ENCODE peak calls at places on chromosome 9, in eight cellular contexts. A, O, P, N, V, T, G and H are unnamed samples.

GRCh38 chr9:91186311-91187101 is 175.2 kb downstream of the AUH start:
- DNase-seq in A (no peak), O (peak; percentile 54), P (no peak), N (no peak), V (no peak), T (no peak), G (no peak), H (no peak)

GRCh38 chr9:95726756-95727155 is 148.7 kb upstream of the ERCC6L2 start:
- DNase-seq in A (no peak), O (peak; percentile 33), P (no peak), N (peak; percentile 81), V (no peak), T (peak; percentile 69), G (peak; percentile 89), H (no peak)

GRCh38 chr9:106828965-106829364 is 34.0 kb upstream of the ZNF462 start:
- DNase-seq in A (no peak), O (no peak), P (no peak), N (no peak), V (no peak), T (no peak), G (no peak), H (no peak)

GRCh38 chr9:13383216-13383615 is 103.7 kb upstream of the MPDZ start:
- DNase-seq in A (no peak), O (no peak), P (no peak), N (no peak), V (no peak), T (no peak), G (no peak), H (no peak)

GRCh38 chr9:128266868-128267590 is 8.8 kb downstream of the GOLGA2 start:
- DNase-seq in A (no peak), O (no peak), P (peak; percentile 24), N (no peak), V (no peak), T (no peak), G (no peak), H (no peak)

GRCh38 chr9:109816490-109816889 is 36.5 kb downstream of the PALM2AKAP2 start:
- DNase-seq in A (no peak), O (peak; percentile 99), P (no peak), N (peak; percentile 78), V (peak; percentile 74), T (no peak), G (peak; percentile 92), H (no peak)

GRCh38 chr9:35951736-35952135 is 6.2 kb downstream of the OR2S2 start:
- DNase-seq in A (no peak), O (peak; percentile 56), P (no peak), N (peak; percentile 50), V (peak; percentile 69), T (no peak), G (peak; percentile 44), H (no peak)

GRCh38 chr9:111161015-111161415 is 122.7 kb upstream of the LPAR1 start:
- DNase-seq in A (no peak), O (peak; percentile 82), P (no peak), N (peak; percentile 33), V (no peak), T (no peak), G (peak; percentile 45), H (no peak)

GRCh38 chr9:98416294-98416693 is 160.8 kb upstream of the TBC1D2 start:
- DNase-seq in A (no peak), O (no peak), P (no peak), N (no peak), V (no peak), T (no peak), G (no peak), H (no peak)

GRCh38 chr9:37806271-37806670 is 5.7 kb downstream of the DCAF10 start:
- DNase-seq in A (no peak), O (no peak), P (no peak), N (no peak), V (no peak), T (no peak), G (no peak), H (no peak)

GRCh38 chr9:111276723-111277122 is 53.3 kb downstream of the OR2K2 start:
- DNase-seq in A (no peak), O (no peak), P (no peak), N (no peak), V (no peak), T (no peak), G (no peak), H (no peak)

GRCh38 chr9:88464851-88465250 is 70.1 kb upstream of the NXNL2 start:
- DNase-seq in A (no peak), O (peak; percentile 26), P (no peak), N (no peak), V (no peak), T (no peak), G (peak; percentile 22), H (no peak)

GRCh38 chr9:134623408-134624066 is 18.1 kb upstream of the COL5A1 start:
- DNase-seq in A (no peak), O (no peak), P (peak; percentile 28), N (peak; percentile 72), V (peak; percentile 37), T (no peak), G (no peak), H (no peak)

GRCh38 chr9:117002686-117003085 is 315.6 kb downstream of the TRIM32 start:
- DNase-seq in A (no peak), O (no peak), P (no peak), N (no peak), V (no peak), T (no peak), G (no peak), H (no peak)

GRCh38 chr9:72150653-72151052 is 1.4 kb downstream of the GDA start:
- DNase-seq in A (no peak), O (no peak), P (no peak), N (no peak), V (no peak), T (no peak), G (no peak), H (no peak)

GRCh38 chr9:19999491-20000057 is 210.7 kb upstream of the SLC24A2 start:
- DNase-seq in A (no peak), O (peak; percentile 97), P (no peak), N (peak; percentile 51), V (no peak), T (no peak), G (peak; percentile 59), H (no peak)

GRCh38 chr9:75198436-75198835 is 110.1 kb downstream of the OSTF1 start:
- DNase-seq in A (no peak), O (no peak), P (no peak), N (no peak), V (no peak), T (no peak), G (no peak), H (peak; percentile 35)

GRCh38 chr9:2126331-2126789 is 111.2 kb downstream of the SMARCA2 start:
- DNase-seq in A (no peak), O (peak; percentile 10), P (no peak), N (peak; percentile 38), V (no peak), T (no peak), G (peak; percentile 27), H (no peak)

GRCh38 chr9:91360551-91361293 is 996 bp downstream of the AUH start:
- DNase-seq in A (no peak), O (no peak), P (no peak), N (no peak), V (peak; percentile 54), T (peak; percentile 13), G (peak; percentile 19), H (no peak)

GRCh38 chr9:122031806-122032205 is 61.3 kb downstream of the TTLL11 start:
- DNase-seq in A (no peak), O (no peak), P (no peak), N (peak; percentile 48), V (no peak), T (no peak), G (no peak), H (no peak)

GRCh38 chr9:71975833-71976232 is 64.4 kb downstream of the C9orf85 start:
- DNase-seq in A (no peak), O (no peak), P (no peak), N (peak; percentile 14), V (no peak), T (no peak), G (peak; percentile 23), H (no peak)